ENCODE peak calls at places on chromosomes 16 and 17, in four cellular contexts. One of them, this sample, is unnamed.
A peak's percentile ranks its signal among the peaks of the same experiment; 100 is the strongest.

GRCh38 chr16:19913306-19913717 is 28.7 kb upstream of the GPRC5B start:
- DNase-seq in AG10803: no peak
- DNase-seq in activated CD4-positive, alpha-beta T cell treated with anti-CD3 and anti-CD28 coated beads, Interleukin-2, amount 10 ng/mL, durations not matched to agents 7 days and 5 days: no peak
- DNase-seq in H9: peak; percentile 13
- DNase-seq in this sample: no peak

GRCh38 chr17:13073013-13073412 is 55.2 kb upstream of the ELAC2 start:
- DNase-seq in AG10803: no peak
- DNase-seq in activated CD4-positive, alpha-beta T cell treated with anti-CD3 and anti-CD28 coated beads, Interleukin-2, amount 10 ng/mL, durations not matched to agents 7 days and 5 days: no peak
- DNase-seq in H9: no peak
- DNase-seq in this sample: no peak

GRCh38 chr16:25950586-25951201 is 258.9 kb downstream of the HS3ST4 start:
- DNase-seq in AG10803: no peak
- DNase-seq in activated CD4-positive, alpha-beta T cell treated with anti-CD3 and anti-CD28 coated beads, Interleukin-2, amount 10 ng/mL, durations not matched to agents 7 days and 5 days: no peak
- DNase-seq in H9: peak; percentile 88
- DNase-seq in this sample: peak; percentile 69

GRCh38 chr16:29710227-29711219 is 31.5 kb downstream of the QPRT start:
- DNase-seq in AG10803: peak; percentile 69
- DNase-seq in activated CD4-positive, alpha-beta T cell treated with anti-CD3 and anti-CD28 coated beads, Interleukin-2, amount 10 ng/mL, durations not matched to agents 7 days and 5 days: peak; percentile 65
- DNase-seq in H9: peak; percentile 40
- DNase-seq in this sample: peak; percentile 66

GRCh38 chr17:47907932-47908562 is 12.0 kb downstream of the SP2 start:
- DNase-seq in AG10803: no peak
- DNase-seq in activated CD4-positive, alpha-beta T cell treated with anti-CD3 and anti-CD28 coated beads, Interleukin-2, amount 10 ng/mL, durations not matched to agents 7 days and 5 days: no peak
- DNase-seq in H9: no peak
- DNase-seq in this sample: no peak

GRCh38 chr16:3134338-3135119 is at the start of gene ZNF213:
- DNase-seq in AG10803: peak; percentile 97
- DNase-seq in activated CD4-positive, alpha-beta T cell treated with anti-CD3 and anti-CD28 coated beads, Interleukin-2, amount 10 ng/mL, durations not matched to agents 7 days and 5 days: peak; percentile 97
- DNase-seq in H9: peak; percentile 98
- DNase-seq in this sample: peak; percentile 99

GRCh38 chr17:45270828-45271418 is 9.0 kb upstream of the SPATA32 start:
- DNase-seq in AG10803: no peak
- DNase-seq in activated CD4-positive, alpha-beta T cell treated with anti-CD3 and anti-CD28 coated beads, Interleukin-2, amount 10 ng/mL, durations not matched to agents 7 days and 5 days: peak; percentile 58
- DNase-seq in H9: peak; percentile 82
- DNase-seq in this sample: peak; percentile 71

GRCh38 chr16:3937066-3937875 is 56.8 kb upstream of the CREBBP start:
- DNase-seq in AG10803: no peak
- DNase-seq in activated CD4-positive, alpha-beta T cell treated with anti-CD3 and anti-CD28 coated beads, Interleukin-2, amount 10 ng/mL, durations not matched to agents 7 days and 5 days: no peak
- DNase-seq in H9: no peak
- DNase-seq in this sample: no peak

GRCh38 chr16:66905633-66906539 is 12.8 kb downstream of the CDH16 start:
- DNase-seq in AG10803: no peak
- DNase-seq in activated CD4-positive, alpha-beta T cell treated with anti-CD3 and anti-CD28 coated beads, Interleukin-2, amount 10 ng/mL, durations not matched to agents 7 days and 5 days: peak; percentile 85
- DNase-seq in H9: peak; percentile 80
- DNase-seq in this sample: peak; percentile 54

GRCh38 chr17:39652635-39653315 is 12.4 kb upstream of the TCAP start:
- DNase-seq in AG10803: no peak
- DNase-seq in activated CD4-positive, alpha-beta T cell treated with anti-CD3 and anti-CD28 coated beads, Interleukin-2, amount 10 ng/mL, durations not matched to agents 7 days and 5 days: no peak
- DNase-seq in H9: peak; percentile 81
- DNase-seq in this sample: peak; percentile 85

GRCh38 chr16:2699791-2700600 is 17.7 kb downstream of the KCTD5 start:
- DNase-seq in AG10803: no peak
- DNase-seq in activated CD4-positive, alpha-beta T cell treated with anti-CD3 and anti-CD28 coated beads, Interleukin-2, amount 10 ng/mL, durations not matched to agents 7 days and 5 days: no peak
- DNase-seq in H9: no peak
- DNase-seq in this sample: no peak

GRCh38 chr17:6627019-6627418 is 13.5 kb downstream of the KIAA0753 start:
- DNase-seq in AG10803: peak; percentile 21
- DNase-seq in activated CD4-positive, alpha-beta T cell treated with anti-CD3 and anti-CD28 coated beads, Interleukin-2, amount 10 ng/mL, durations not matched to agents 7 days and 5 days: no peak
- DNase-seq in H9: no peak
- DNase-seq in this sample: no peak

GRCh38 chr16:74623214-74623842 is 16.4 kb upstream of the GLG1 start:
- DNase-seq in AG10803: peak; percentile 62
- DNase-seq in activated CD4-positive, alpha-beta T cell treated with anti-CD3 and anti-CD28 coated beads, Interleukin-2, amount 10 ng/mL, durations not matched to agents 7 days and 5 days: peak; percentile 18
- DNase-seq in H9: no peak
- DNase-seq in this sample: peak; percentile 43

GRCh38 chr17:61863801-61864126 is 436 bp upstream of the BRIP1 start:
- DNase-seq in AG10803: no peak
- DNase-seq in activated CD4-positive, alpha-beta T cell treated with anti-CD3 and anti-CD28 coated beads, Interleukin-2, amount 10 ng/mL, durations not matched to agents 7 days and 5 days: no peak
- DNase-seq in H9: no peak
- DNase-seq in this sample: no peak

GRCh38 chr16:2756288-2757015 is 4.0 kb downstream of the SRRM2 start:
- DNase-seq in AG10803: no peak
- DNase-seq in activated CD4-positive, alpha-beta T cell treated with anti-CD3 and anti-CD28 coated beads, Interleukin-2, amount 10 ng/mL, durations not matched to agents 7 days and 5 days: no peak
- DNase-seq in H9: no peak
- DNase-seq in this sample: no peak

GRCh38 chr16:65312071-65312470 is 190.2 kb upstream of the CDH11 start:
- DNase-seq in AG10803: peak; percentile 50
- DNase-seq in activated CD4-positive, alpha-beta T cell treated with anti-CD3 and anti-CD28 coated beads, Interleukin-2, amount 10 ng/mL, durations not matched to agents 7 days and 5 days: no peak
- DNase-seq in H9: no peak
- DNase-seq in this sample: no peak

GRCh38 chr17:79716183-79716797 is 14.5 kb upstream of the ENPP7 start:
- DNase-seq in AG10803: no peak
- DNase-seq in activated CD4-positive, alpha-beta T cell treated with anti-CD3 and anti-CD28 coated beads, Interleukin-2, amount 10 ng/mL, durations not matched to agents 7 days and 5 days: no peak
- DNase-seq in H9: no peak
- DNase-seq in this sample: no peak

GRCh38 chr17:79811036-79811887 is 14.4 kb upstream of the CBX8 start:
- DNase-seq in AG10803: no peak
- DNase-seq in activated CD4-positive, alpha-beta T cell treated with anti-CD3 and anti-CD28 coated beads, Interleukin-2, amount 10 ng/mL, durations not matched to agents 7 days and 5 days: peak; percentile 31
- DNase-seq in H9: peak; percentile 58
- DNase-seq in this sample: peak; percentile 57

GRCh38 chr16:84543931-84544776 is 39.7 kb upstream of the MEAK7 start:
- DNase-seq in AG10803: no peak
- DNase-seq in activated CD4-positive, alpha-beta T cell treated with anti-CD3 and anti-CD28 coated beads, Interleukin-2, amount 10 ng/mL, durations not matched to agents 7 days and 5 days: no peak
- DNase-seq in H9: no peak
- DNase-seq in this sample: no peak

GRCh38 chr16:20944861-20945390 is 44.4 kb downstream of the LYRM1 start:
- DNase-seq in AG10803: no peak
- DNase-seq in activated CD4-positive, alpha-beta T cell treated with anti-CD3 and anti-CD28 coated beads, Interleukin-2, amount 10 ng/mL, durations not matched to agents 7 days and 5 days: peak; percentile 67
- DNase-seq in H9: no peak
- DNase-seq in this sample: no peak

GRCh38 chr17:15257316-15257925 is 7.7 kb downstream of the PMP22 start:
- DNase-seq in AG10803: peak; percentile 88
- DNase-seq in activated CD4-positive, alpha-beta T cell treated with anti-CD3 and anti-CD28 coated beads, Interleukin-2, amount 10 ng/mL, durations not matched to agents 7 days and 5 days: peak; percentile 56
- DNase-seq in H9: peak; percentile 90
- DNase-seq in this sample: peak; percentile 83

GRCh38 chr17:57607553-57608120 is 137.5 kb downstream of the CCDC182 start:
- DNase-seq in AG10803: no peak
- DNase-seq in activated CD4-positive, alpha-beta T cell treated with anti-CD3 and anti-CD28 coated beads, Interleukin-2, amount 10 ng/mL, durations not matched to agents 7 days and 5 days: no peak
- DNase-seq in H9: no peak
- DNase-seq in this sample: no peak

GRCh38 chr16:48608452-48608851 is 1.5 kb downstream of the N4BP1 start:
- DNase-seq in AG10803: peak; percentile 17
- DNase-seq in activated CD4-positive, alpha-beta T cell treated with anti-CD3 and anti-CD28 coated beads, Interleukin-2, amount 10 ng/mL, durations not matched to agents 7 days and 5 days: peak; percentile 47
- DNase-seq in H9: no peak
- DNase-seq in this sample: no peak

GRCh38 chr17:14161419-14161818 is 75.2 kb downstream of the CDRT15 start:
- DNase-seq in AG10803: no peak
- DNase-seq in activated CD4-positive, alpha-beta T cell treated with anti-CD3 and anti-CD28 coated beads, Interleukin-2, amount 10 ng/mL, durations not matched to agents 7 days and 5 days: no peak
- DNase-seq in H9: no peak
- DNase-seq in this sample: no peak

GRCh38 chr16:81551821-81552304 is 107.3 kb downstream of the CMIP start:
- DNase-seq in AG10803: no peak
- DNase-seq in activated CD4-positive, alpha-beta T cell treated with anti-CD3 and anti-CD28 coated beads, Interleukin-2, amount 10 ng/mL, durations not matched to agents 7 days and 5 days: no peak
- DNase-seq in H9: no peak
- DNase-seq in this sample: no peak

GRCh38 chr17:34862384-34862783 is 98.9 kb downstream of the CCT6B start:
- DNase-seq in AG10803: no peak
- DNase-seq in activated CD4-positive, alpha-beta T cell treated with anti-CD3 and anti-CD28 coated beads, Interleukin-2, amount 10 ng/mL, durations not matched to agents 7 days and 5 days: no peak
- DNase-seq in H9: no peak
- DNase-seq in this sample: no peak

GRCh38 chr16:75263963-75264445 is 12.6 kb upstream of the BCAR1 start:
- DNase-seq in AG10803: no peak
- DNase-seq in activated CD4-positive, alpha-beta T cell treated with anti-CD3 and anti-CD28 coated beads, Interleukin-2, amount 10 ng/mL, durations not matched to agents 7 days and 5 days: no peak
- DNase-seq in H9: no peak
- DNase-seq in this sample: no peak

GRCh38 chr17:12940699-12941098 is 77.1 kb downstream of the ELAC2 start:
- DNase-seq in AG10803: no peak
- DNase-seq in activated CD4-positive, alpha-beta T cell treated with anti-CD3 and anti-CD28 coated beads, Interleukin-2, amount 10 ng/mL, durations not matched to agents 7 days and 5 days: no peak
- DNase-seq in H9: no peak
- DNase-seq in this sample: no peak

GRCh38 chr17:33572615-33573014 is 279.5 kb upstream of the ASIC2 start:
- DNase-seq in AG10803: no peak
- DNase-seq in activated CD4-positive, alpha-beta T cell treated with anti-CD3 and anti-CD28 coated beads, Interleukin-2, amount 10 ng/mL, durations not matched to agents 7 days and 5 days: no peak
- DNase-seq in H9: peak; percentile 48
- DNase-seq in this sample: peak; percentile 32

GRCh38 chr17:70929226-70929625 is 759.9 kb downstream of the KCNJ2 start:
- DNase-seq in AG10803: peak; percentile 62
- DNase-seq in activated CD4-positive, alpha-beta T cell treated with anti-CD3 and anti-CD28 coated beads, Interleukin-2, amount 10 ng/mL, durations not matched to agents 7 days and 5 days: no peak
- DNase-seq in H9: no peak
- DNase-seq in this sample: no peak

GRCh38 chr17:75601057-75601987 is 13.7 kb downstream of the MYO15B start:
- DNase-seq in AG10803: peak; percentile 20
- DNase-seq in activated CD4-positive, alpha-beta T cell treated with anti-CD3 and anti-CD28 coated beads, Interleukin-2, amount 10 ng/mL, durations not matched to agents 7 days and 5 days: peak; percentile 68
- DNase-seq in H9: peak; percentile 92
- DNase-seq in this sample: peak; percentile 75

GRCh38 chr16:87653234-87653633 is 50.9 kb downstream of the JPH3 start:
- DNase-seq in AG10803: no peak
- DNase-seq in activated CD4-positive, alpha-beta T cell treated with anti-CD3 and anti-CD28 coated beads, Interleukin-2, amount 10 ng/mL, durations not matched to agents 7 days and 5 days: no peak
- DNase-seq in H9: no peak
- DNase-seq in this sample: no peak

GRCh38 chr17:6648181-6648580 is 3.2 kb downstream of the MED31 start:
- DNase-seq in AG10803: no peak
- DNase-seq in activated CD4-positive, alpha-beta T cell treated with anti-CD3 and anti-CD28 coated beads, Interleukin-2, amount 10 ng/mL, durations not matched to agents 7 days and 5 days: peak; percentile 25
- DNase-seq in H9: no peak
- DNase-seq in this sample: no peak

GRCh38 chr17:55356440-55357328 is 65.0 kb downstream of the MMD start:
- DNase-seq in AG10803: peak; percentile 62
- DNase-seq in activated CD4-positive, alpha-beta T cell treated with anti-CD3 and anti-CD28 coated beads, Interleukin-2, amount 10 ng/mL, durations not matched to agents 7 days and 5 days: peak; percentile 85
- DNase-seq in H9: peak; percentile 89
- DNase-seq in this sample: peak; percentile 83

GRCh38 chr17:81641825-81642489 is 5.0 kb downstream of the TSPAN10 start:
- DNase-seq in AG10803: peak; percentile 68
- DNase-seq in activated CD4-positive, alpha-beta T cell treated with anti-CD3 and anti-CD28 coated beads, Interleukin-2, amount 10 ng/mL, durations not matched to agents 7 days and 5 days: no peak
- DNase-seq in H9: no peak
- DNase-seq in this sample: no peak

GRCh38 chr17:17044846-17045561 is 2.7 kb downstream of the MPRIP start:
- DNase-seq in AG10803: peak; percentile 73
- DNase-seq in activated CD4-positive, alpha-beta T cell treated with anti-CD3 and anti-CD28 coated beads, Interleukin-2, amount 10 ng/mL, durations not matched to agents 7 days and 5 days: no peak
- DNase-seq in H9: peak; percentile 61
- DNase-seq in this sample: no peak

GRCh38 chr16:17194190-17194780 is 276.5 kb downstream of the XYLT1 start:
- DNase-seq in AG10803: peak; percentile 33
- DNase-seq in activated CD4-positive, alpha-beta T cell treated with anti-CD3 and anti-CD28 coated beads, Interleukin-2, amount 10 ng/mL, durations not matched to agents 7 days and 5 days: peak; percentile 56
- DNase-seq in H9: peak; percentile 81
- DNase-seq in this sample: peak; percentile 82

GRCh38 chr16:1300664-1301476 is 8.6 kb upstream of the UBE2I start:
- DNase-seq in AG10803: peak; percentile 34
- DNase-seq in activated CD4-positive, alpha-beta T cell treated with anti-CD3 and anti-CD28 coated beads, Interleukin-2, amount 10 ng/mL, durations not matched to agents 7 days and 5 days: peak; percentile 74
- DNase-seq in H9: peak; percentile 87
- DNase-seq in this sample: peak; percentile 84